ENCODE peak calls at places on chromosomes 4 and X, in ten cellular contexts. One of them, this sample, is unnamed.

GRCh38 chr4:174096999-174097398 is 186.5 kb downstream of the FBXO8 start:
- DNase-seq in activated T-helper 9 cell treated with anti-CD3 and anti-CD28 coated beads, Interleukin-2, amount 50 U/mL, for 16 hours: no peak
- DNase-seq in coronary artery: no peak
- DNase-seq in stimulated activated CD4-positive, alpha-beta T cell treated with anti-CD3 and anti-CD28 coated beads, Interleukin-4, amount 100 ng/mL, for 1 hour: no peak
- DNase-seq in H4: no peak
- DNase-seq in nephron progenitor cell: no peak
- DNase-seq in adipocyte: no peak
- DNase-seq in ascending aorta: no peak
- DNase-seq in K562: no peak
- DNase-seq in A673: no peak
- DNase-seq in this sample: no peak

GRCh38 chr4:149264093-149264733 is 551.4 kb downstream of the IQCM start:
- DNase-seq in activated T-helper 9 cell treated with anti-CD3 and anti-CD28 coated beads, Interleukin-2, amount 50 U/mL, for 16 hours: no peak
- DNase-seq in coronary artery: no peak
- DNase-seq in stimulated activated CD4-positive, alpha-beta T cell treated with anti-CD3 and anti-CD28 coated beads, Interleukin-4, amount 100 ng/mL, for 1 hour: no peak
- DNase-seq in H4: peak
- DNase-seq in nephron progenitor cell: peak
- DNase-seq in adipocyte: peak
- DNase-seq in ascending aorta: no peak
- DNase-seq in K562: peak
- DNase-seq in A673: peak
- DNase-seq in this sample: no peak

GRCh38 chrX:154372612-154373022 is 1.8 kb downstream of the FLNA start:
- DNase-seq in activated T-helper 9 cell treated with anti-CD3 and anti-CD28 coated beads, Interleukin-2, amount 50 U/mL, for 16 hours: no peak
- DNase-seq in coronary artery: no peak
- DNase-seq in stimulated activated CD4-positive, alpha-beta T cell treated with anti-CD3 and anti-CD28 coated beads, Interleukin-4, amount 100 ng/mL, for 1 hour: peak
- DNase-seq in H4: no peak
- DNase-seq in nephron progenitor cell: no peak
- DNase-seq in adipocyte: peak
- DNase-seq in ascending aorta: no peak
- DNase-seq in K562: no peak
- DNase-seq in A673: no peak
- DNase-seq in this sample: no peak

GRCh38 chr4:37767019-37767418 is 59.5 kb upstream of the PGM2 start:
- DNase-seq in activated T-helper 9 cell treated with anti-CD3 and anti-CD28 coated beads, Interleukin-2, amount 50 U/mL, for 16 hours: no peak
- DNase-seq in coronary artery: no peak
- DNase-seq in stimulated activated CD4-positive, alpha-beta T cell treated with anti-CD3 and anti-CD28 coated beads, Interleukin-4, amount 100 ng/mL, for 1 hour: no peak
- DNase-seq in H4: no peak
- DNase-seq in nephron progenitor cell: no peak
- DNase-seq in adipocyte: no peak
- DNase-seq in ascending aorta: no peak
- DNase-seq in K562: no peak
- DNase-seq in A673: no peak
- DNase-seq in this sample: no peak

GRCh38 chr4:968221-968620 is 5.1 kb downstream of the DGKQ start:
- DNase-seq in activated T-helper 9 cell treated with anti-CD3 and anti-CD28 coated beads, Interleukin-2, amount 50 U/mL, for 16 hours: no peak
- DNase-seq in coronary artery: no peak
- DNase-seq in stimulated activated CD4-positive, alpha-beta T cell treated with anti-CD3 and anti-CD28 coated beads, Interleukin-4, amount 100 ng/mL, for 1 hour: no peak
- DNase-seq in H4: no peak
- DNase-seq in nephron progenitor cell: no peak
- DNase-seq in adipocyte: no peak
- DNase-seq in ascending aorta: peak
- DNase-seq in K562: no peak
- DNase-seq in A673: no peak
- DNase-seq in this sample: no peak

GRCh38 chr4:177499537-177499936 is 57.3 kb upstream of the AGA start:
- DNase-seq in activated T-helper 9 cell treated with anti-CD3 and anti-CD28 coated beads, Interleukin-2, amount 50 U/mL, for 16 hours: no peak
- DNase-seq in coronary artery: no peak
- DNase-seq in stimulated activated CD4-positive, alpha-beta T cell treated with anti-CD3 and anti-CD28 coated beads, Interleukin-4, amount 100 ng/mL, for 1 hour: no peak
- DNase-seq in H4: no peak
- DNase-seq in nephron progenitor cell: no peak
- DNase-seq in adipocyte: no peak
- DNase-seq in ascending aorta: no peak
- DNase-seq in K562: no peak
- DNase-seq in A673: no peak
- DNase-seq in this sample: no peak

GRCh38 chrX:120251471-120252011 is 929 bp downstream of the ZBTB33 start:
- DNase-seq in activated T-helper 9 cell treated with anti-CD3 and anti-CD28 coated beads, Interleukin-2, amount 50 U/mL, for 16 hours: no peak
- DNase-seq in coronary artery: no peak
- DNase-seq in stimulated activated CD4-positive, alpha-beta T cell treated with anti-CD3 and anti-CD28 coated beads, Interleukin-4, amount 100 ng/mL, for 1 hour: peak
- DNase-seq in H4: peak
- DNase-seq in nephron progenitor cell: peak
- DNase-seq in adipocyte: peak
- DNase-seq in ascending aorta: no peak
- DNase-seq in K562: peak
- DNase-seq in A673: peak
- DNase-seq in this sample: no peak

GRCh38 chr4:79334783-79335182 is 8.9 kb upstream of the NAA11 start:
- DNase-seq in activated T-helper 9 cell treated with anti-CD3 and anti-CD28 coated beads, Interleukin-2, amount 50 U/mL, for 16 hours: no peak
- DNase-seq in coronary artery: no peak
- DNase-seq in stimulated activated CD4-positive, alpha-beta T cell treated with anti-CD3 and anti-CD28 coated beads, Interleukin-4, amount 100 ng/mL, for 1 hour: no peak
- DNase-seq in H4: no peak
- DNase-seq in nephron progenitor cell: no peak
- DNase-seq in adipocyte: no peak
- DNase-seq in ascending aorta: no peak
- DNase-seq in K562: no peak
- DNase-seq in A673: no peak
- DNase-seq in this sample: no peak

GRCh38 chr4:152193059-152193458 is 342.8 kb downstream of the FBXW7 start:
- DNase-seq in activated T-helper 9 cell treated with anti-CD3 and anti-CD28 coated beads, Interleukin-2, amount 50 U/mL, for 16 hours: no peak
- DNase-seq in coronary artery: no peak
- DNase-seq in stimulated activated CD4-positive, alpha-beta T cell treated with anti-CD3 and anti-CD28 coated beads, Interleukin-4, amount 100 ng/mL, for 1 hour: no peak
- DNase-seq in H4: no peak
- DNase-seq in nephron progenitor cell: no peak
- DNase-seq in adipocyte: peak
- DNase-seq in ascending aorta: no peak
- DNase-seq in K562: no peak
- DNase-seq in A673: no peak
- DNase-seq in this sample: no peak

GRCh38 chr4:81565137-81565870 is 93.6 kb upstream of the RASGEF1B start:
- DNase-seq in activated T-helper 9 cell treated with anti-CD3 and anti-CD28 coated beads, Interleukin-2, amount 50 U/mL, for 16 hours: no peak
- DNase-seq in coronary artery: peak
- DNase-seq in stimulated activated CD4-positive, alpha-beta T cell treated with anti-CD3 and anti-CD28 coated beads, Interleukin-4, amount 100 ng/mL, for 1 hour: no peak
- DNase-seq in H4: peak
- DNase-seq in nephron progenitor cell: peak
- DNase-seq in adipocyte: peak
- DNase-seq in ascending aorta: peak
- DNase-seq in K562: no peak
- DNase-seq in A673: no peak
- DNase-seq in this sample: no peak

GRCh38 chrX:41026326-41027136 is 58.7 kb upstream of the USP9X start:
- DNase-seq in activated T-helper 9 cell treated with anti-CD3 and anti-CD28 coated beads, Interleukin-2, amount 50 U/mL, for 16 hours: no peak
- DNase-seq in coronary artery: no peak
- DNase-seq in stimulated activated CD4-positive, alpha-beta T cell treated with anti-CD3 and anti-CD28 coated beads, Interleukin-4, amount 100 ng/mL, for 1 hour: no peak
- DNase-seq in H4: no peak
- DNase-seq in nephron progenitor cell: no peak
- DNase-seq in adipocyte: no peak
- DNase-seq in ascending aorta: no peak
- DNase-seq in K562: no peak
- DNase-seq in A673: peak
- DNase-seq in this sample: no peak

GRCh38 chrX:153494061-153494460 is 719 bp upstream of the BGN start:
- DNase-seq in activated T-helper 9 cell treated with anti-CD3 and anti-CD28 coated beads, Interleukin-2, amount 50 U/mL, for 16 hours: no peak
- DNase-seq in coronary artery: no peak
- DNase-seq in stimulated activated CD4-positive, alpha-beta T cell treated with anti-CD3 and anti-CD28 coated beads, Interleukin-4, amount 100 ng/mL, for 1 hour: no peak
- DNase-seq in H4: no peak
- DNase-seq in nephron progenitor cell: no peak
- DNase-seq in adipocyte: peak
- DNase-seq in ascending aorta: no peak
- DNase-seq in K562: no peak
- DNase-seq in A673: no peak
- DNase-seq in this sample: no peak

GRCh38 chr4:23805381-23805780 is 84.5 kb downstream of the PPARGC1A start:
- DNase-seq in activated T-helper 9 cell treated with anti-CD3 and anti-CD28 coated beads, Interleukin-2, amount 50 U/mL, for 16 hours: no peak
- DNase-seq in coronary artery: no peak
- DNase-seq in stimulated activated CD4-positive, alpha-beta T cell treated with anti-CD3 and anti-CD28 coated beads, Interleukin-4, amount 100 ng/mL, for 1 hour: no peak
- DNase-seq in H4: no peak
- DNase-seq in nephron progenitor cell: no peak
- DNase-seq in adipocyte: no peak
- DNase-seq in ascending aorta: no peak
- DNase-seq in K562: no peak
- DNase-seq in A673: no peak
- DNase-seq in this sample: no peak

GRCh38 chrX:2967998-2968909 is 38.1 kb upstream of the ARSH start:
- DNase-seq in activated T-helper 9 cell treated with anti-CD3 and anti-CD28 coated beads, Interleukin-2, amount 50 U/mL, for 16 hours: no peak
- DNase-seq in coronary artery: no peak
- DNase-seq in stimulated activated CD4-positive, alpha-beta T cell treated with anti-CD3 and anti-CD28 coated beads, Interleukin-4, amount 100 ng/mL, for 1 hour: peak
- DNase-seq in H4: peak
- DNase-seq in nephron progenitor cell: peak
- DNase-seq in adipocyte: peak
- DNase-seq in ascending aorta: no peak
- DNase-seq in K562: no peak
- DNase-seq in A673: peak
- DNase-seq in this sample: no peak

GRCh38 chr4:145956288-145956890 is 17.8 kb upstream of the ZNF827 start:
- DNase-seq in activated T-helper 9 cell treated with anti-CD3 and anti-CD28 coated beads, Interleukin-2, amount 50 U/mL, for 16 hours: no peak
- DNase-seq in coronary artery: no peak
- DNase-seq in stimulated activated CD4-positive, alpha-beta T cell treated with anti-CD3 and anti-CD28 coated beads, Interleukin-4, amount 100 ng/mL, for 1 hour: peak
- DNase-seq in H4: peak
- DNase-seq in nephron progenitor cell: peak
- DNase-seq in adipocyte: peak
- DNase-seq in ascending aorta: no peak
- DNase-seq in K562: peak
- DNase-seq in A673: peak
- DNase-seq in this sample: no peak

GRCh38 chr4:27913738-27914137 is 1053.1 kb downstream of the STIM2 start:
- DNase-seq in activated T-helper 9 cell treated with anti-CD3 and anti-CD28 coated beads, Interleukin-2, amount 50 U/mL, for 16 hours: no peak
- DNase-seq in coronary artery: no peak
- DNase-seq in stimulated activated CD4-positive, alpha-beta T cell treated with anti-CD3 and anti-CD28 coated beads, Interleukin-4, amount 100 ng/mL, for 1 hour: no peak
- DNase-seq in H4: no peak
- DNase-seq in nephron progenitor cell: no peak
- DNase-seq in adipocyte: no peak
- DNase-seq in ascending aorta: no peak
- DNase-seq in K562: no peak
- DNase-seq in A673: no peak
- DNase-seq in this sample: no peak

GRCh38 chr4:128061566-128062536 is 739 bp downstream of the LARP1B start:
- DNase-seq in activated T-helper 9 cell treated with anti-CD3 and anti-CD28 coated beads, Interleukin-2, amount 50 U/mL, for 16 hours: peak
- DNase-seq in coronary artery: peak
- DNase-seq in stimulated activated CD4-positive, alpha-beta T cell treated with anti-CD3 and anti-CD28 coated beads, Interleukin-4, amount 100 ng/mL, for 1 hour: peak
- DNase-seq in H4: peak
- DNase-seq in nephron progenitor cell: peak
- DNase-seq in adipocyte: peak
- DNase-seq in ascending aorta: peak
- DNase-seq in K562: peak
- DNase-seq in A673: peak
- DNase-seq in this sample: peak

GRCh38 chr4:54272051-54272450 is 43.0 kb downstream of the PDGFRA start:
- DNase-seq in activated T-helper 9 cell treated with anti-CD3 and anti-CD28 coated beads, Interleukin-2, amount 50 U/mL, for 16 hours: no peak
- DNase-seq in coronary artery: no peak
- DNase-seq in stimulated activated CD4-positive, alpha-beta T cell treated with anti-CD3 and anti-CD28 coated beads, Interleukin-4, amount 100 ng/mL, for 1 hour: no peak
- DNase-seq in H4: no peak
- DNase-seq in nephron progenitor cell: no peak
- DNase-seq in adipocyte: no peak
- DNase-seq in ascending aorta: no peak
- DNase-seq in K562: no peak
- DNase-seq in A673: no peak
- DNase-seq in this sample: no peak

GRCh38 chr4:6019316-6020263 is 1.4 kb upstream of the C4orf50 start:
- DNase-seq in activated T-helper 9 cell treated with anti-CD3 and anti-CD28 coated beads, Interleukin-2, amount 50 U/mL, for 16 hours: no peak
- DNase-seq in coronary artery: no peak
- DNase-seq in stimulated activated CD4-positive, alpha-beta T cell treated with anti-CD3 and anti-CD28 coated beads, Interleukin-4, amount 100 ng/mL, for 1 hour: no peak
- DNase-seq in H4: peak
- DNase-seq in nephron progenitor cell: peak
- DNase-seq in adipocyte: peak
- DNase-seq in ascending aorta: no peak
- DNase-seq in K562: peak
- DNase-seq in A673: peak
- DNase-seq in this sample: peak

GRCh38 chrX:130103605-130104004 is 6.7 kb downstream of the ELF4 start:
- DNase-seq in activated T-helper 9 cell treated with anti-CD3 and anti-CD28 coated beads, Interleukin-2, amount 50 U/mL, for 16 hours: no peak
- DNase-seq in coronary artery: no peak
- DNase-seq in stimulated activated CD4-positive, alpha-beta T cell treated with anti-CD3 and anti-CD28 coated beads, Interleukin-4, amount 100 ng/mL, for 1 hour: no peak
- DNase-seq in H4: no peak
- DNase-seq in nephron progenitor cell: no peak
- DNase-seq in adipocyte: no peak
- DNase-seq in ascending aorta: no peak
- DNase-seq in K562: no peak
- DNase-seq in A673: no peak
- DNase-seq in this sample: no peak

This sample was measured in NCI-H2107.